ENCODE peak calls at places on chromosome 9, in four cellular contexts. One of them, this sample, is unnamed.

GRCh38 chr9:84445737-84446136 is 105.2 kb upstream of the SLC28A3 start:
- DNase-seq in HepG2: no peak
- DNase-seq in GM12878: no peak
- DNase-seq in SK-N-SH: no peak
- DNase-seq in this sample: no peak

GRCh38 chr9:72315510-72316287 is 49.3 kb downstream of the ZFAND5 start:
- DNase-seq in HepG2: no peak
- DNase-seq in GM12878: no peak
- DNase-seq in SK-N-SH: no peak
- DNase-seq in this sample: no peak

GRCh38 chr9:130328349-130328801 is 62.8 kb downstream of the HMCN2 start:
- DNase-seq in GM12878: no peak
- DNase-seq in HepG2: no peak
- DNase-seq in SK-N-SH: no peak
- DNase-seq in this sample: no peak

GRCh38 chr9:86282979-86283535 is 719 bp upstream of the ISCA1 start:
- DNase-seq in SK-N-SH: no peak
- DNase-seq in HepG2: no peak
- DNase-seq in GM12878: no peak
- DNase-seq in this sample: no peak

GRCh38 chr9:23587433-23587832 is 238.6 kb downstream of the ELAVL2 start:
- DNase-seq in GM12878: no peak
- DNase-seq in SK-N-SH: no peak
- DNase-seq in HepG2: no peak
- DNase-seq in this sample: no peak

GRCh38 chr9:4572184-4572826 is 82.0 kb downstream of the SLC1A1 start:
- DNase-seq in SK-N-SH: no peak
- DNase-seq in HepG2: no peak
- DNase-seq in GM12878: no peak
- DNase-seq in this sample: no peak

GRCh38 chr9:125617087-125617486 is 89.9 kb downstream of the MAPKAP1 start:
- DNase-seq in GM12878: no peak
- DNase-seq in SK-N-SH: no peak
- DNase-seq in HepG2: no peak
- DNase-seq in this sample: no peak

GRCh38 chr9:133188006-133188842 is 20.8 kb downstream of the OBP2B start:
- DNase-seq in GM12878: no peak
- DNase-seq in SK-N-SH: peak
- DNase-seq in HepG2: peak
- DNase-seq in this sample: no peak

GRCh38 chr9:33818167-33818831 is 1.3 kb downstream of the UBE2R2 start:
- DNase-seq in SK-N-SH: no peak
- DNase-seq in GM12878: no peak
- DNase-seq in HepG2: peak
- DNase-seq in this sample: peak

GRCh38 chr9:17631396-17631795 is 52.5 kb downstream of the SH3GL2 start:
- DNase-seq in GM12878: no peak
- DNase-seq in HepG2: no peak
- DNase-seq in SK-N-SH: no peak
- DNase-seq in this sample: no peak

GRCh38 chr9:21552244-21552825 is 70.2 kb upstream of the IFNE start:
- DNase-seq in HepG2: no peak
- DNase-seq in GM12878: no peak
- DNase-seq in SK-N-SH: no peak
- DNase-seq in this sample: no peak

GRCh38 chr9:21549251-21549765 is 67.2 kb upstream of the IFNE start:
- DNase-seq in SK-N-SH: no peak
- DNase-seq in GM12878: no peak
- DNase-seq in HepG2: no peak
- DNase-seq in this sample: no peak

GRCh38 chr9:21551401-21551800 is 69.3 kb upstream of the IFNE start:
- DNase-seq in GM12878: no peak
- DNase-seq in HepG2: no peak
- DNase-seq in SK-N-SH: no peak
- DNase-seq in this sample: no peak

GRCh38 chr9:21549890-21550289 is 67.8 kb upstream of the IFNE start:
- DNase-seq in HepG2: no peak
- DNase-seq in GM12878: no peak
- DNase-seq in SK-N-SH: no peak
- DNase-seq in this sample: no peak

GRCh38 chr9:21550392-21550791 is 68.3 kb upstream of the IFNE start:
- DNase-seq in GM12878: no peak
- DNase-seq in SK-N-SH: no peak
- DNase-seq in HepG2: no peak
- DNase-seq in this sample: no peak
- TF ChIP-seq POLR2AphosphoS5 in GM12878: no peak
- TF ChIP-seq POLR2AphosphoS5 in SK-N-SH: no peak
- TF ChIP-seq POLR2AphosphoS5 in HepG2: no peak
- TF ChIP-seq POLR2AphosphoS5 in this sample: no peak

GRCh38 chr9:92971776-92972175 is 24.5 kb downstream of the FGD3 start:
- DNase-seq in SK-N-SH: no peak
- DNase-seq in HepG2: no peak
- DNase-seq in GM12878: no peak
- DNase-seq in this sample: no peak
- TF ChIP-seq TAF1 in SK-N-SH: no peak
- TF ChIP-seq TAF1 in HepG2: no peak
- TF ChIP-seq TAF1 in GM12878: no peak
- TF ChIP-seq TAF1 in this sample: no peak

GRCh38 chr9:37104183-37104889 is 16.0 kb upstream of the ZCCHC7 start:
- DNase-seq in GM12878: no peak
- DNase-seq in HepG2: no peak
- DNase-seq in SK-N-SH: no peak
- DNase-seq in this sample: no peak

GRCh38 chr9:37100317-37100716 is 20.1 kb upstream of the ZCCHC7 start:
- DNase-seq in GM12878: no peak
- DNase-seq in HepG2: no peak
- DNase-seq in SK-N-SH: no peak
- DNase-seq in this sample: no peak

GRCh38 chr9:37100750-37101149 is 19.6 kb upstream of the ZCCHC7 start:
- DNase-seq in SK-N-SH: no peak
- DNase-seq in HepG2: no peak
- DNase-seq in GM12878: no peak
- DNase-seq in this sample: no peak

GRCh38 chr9:37105169-37105750 is 15.1 kb upstream of the ZCCHC7 start:
- DNase-seq in GM12878: no peak
- DNase-seq in HepG2: no peak
- DNase-seq in SK-N-SH: no peak
- DNase-seq in this sample: no peak

DNA sequence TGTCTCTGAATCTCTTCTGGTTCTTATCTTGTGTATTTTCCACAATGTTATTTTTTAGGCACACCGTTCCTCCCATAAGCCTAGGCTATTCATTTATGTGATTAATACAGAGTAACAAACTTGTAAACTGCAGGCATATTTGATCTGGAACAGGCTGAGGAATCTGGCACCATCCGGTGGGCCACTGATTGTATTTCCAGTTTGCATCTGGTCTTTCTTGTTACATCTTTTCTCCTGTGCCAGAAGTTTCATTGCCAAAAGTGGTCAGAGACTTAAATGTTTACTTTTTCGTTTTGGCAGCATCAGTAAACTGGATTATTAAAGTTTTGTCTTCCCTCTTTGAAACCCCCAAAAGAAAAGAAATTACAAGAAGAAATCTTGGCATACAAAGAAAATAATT is 17.9 kb upstream of the ZCCHC7 start:
- DNase-seq in GM12878: no peak
- DNase-seq in HepG2: no peak
- DNase-seq in SK-N-SH: no peak
- DNase-seq in this sample: no peak
- TF ChIP-seq POLR2AphosphoS5 in GM12878: no peak
- TF ChIP-seq POLR2AphosphoS5 in HepG2: no peak
- TF ChIP-seq POLR2AphosphoS5 in SK-N-SH: no peak
- TF ChIP-seq POLR2AphosphoS5 in this sample: no peak

DNA sequence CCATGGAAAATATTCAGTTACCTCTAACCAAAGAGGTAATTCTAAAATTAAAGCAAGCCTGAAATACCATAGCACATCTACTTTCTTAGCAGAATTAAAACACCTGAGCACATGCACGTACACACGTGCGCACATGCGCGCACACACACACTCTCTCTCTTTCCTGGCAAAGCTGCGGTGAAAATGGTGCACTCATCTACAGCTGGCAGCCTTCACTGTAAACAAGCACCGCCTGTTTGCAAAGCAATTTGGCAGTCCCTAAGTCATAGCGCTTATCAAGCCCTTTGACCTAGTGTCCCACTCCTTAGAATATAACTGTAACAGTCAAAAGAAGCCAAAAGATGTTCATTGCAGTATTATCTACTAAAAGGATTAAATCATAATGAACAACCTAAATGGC is 278.7 kb downstream of the DENND1A start:
- DNase-seq in HepG2: no peak
- DNase-seq in SK-N-SH: no peak
- DNase-seq in GM12878: no peak
- DNase-seq in this sample: no peak
- TF ChIP-seq TAF1 in HepG2: no peak
- TF ChIP-seq TAF1 in SK-N-SH: no peak
- TF ChIP-seq TAF1 in GM12878: no peak
- TF ChIP-seq TAF1 in this sample: no peak

GRCh38 chr9:113987526-113987925 is 90.6 kb downstream of the AMBP start:
- DNase-seq in GM12878: no peak
- DNase-seq in SK-N-SH: no peak
- DNase-seq in HepG2: no peak
- DNase-seq in this sample: no peak
- TF ChIP-seq POLR2AphosphoS5 in GM12878: no peak
- TF ChIP-seq POLR2AphosphoS5 in SK-N-SH: no peak
- TF ChIP-seq POLR2AphosphoS5 in HepG2: no peak
- TF ChIP-seq POLR2AphosphoS5 in this sample: no peak

This sample was measured in GM12892.